ENCODE peak calls at places on chromosomes 16 and 17, in ten cellular contexts. One of them, this sample, is unnamed.

GRCh38 chr17:22221344-22221743 is 529.0 kb downstream of the KCNJ18 start:
- DNase-seq in psoas muscle: no peak
- DNase-seq in mammary epithelial cell: no peak
- DNase-seq in pancreas: no peak
- DNase-seq in neural progenitor cell: no peak
- DNase-seq in heart right ventricle: no peak
- DNase-seq in prostate gland: no peak
- DNase-seq in heart left ventricle: no peak
- DNase-seq in keratinocyte: no peak
- DNase-seq in left lung: no peak
- DNase-seq in this sample: no peak

GRCh38 chr16:680967-681745 is 946 bp downstream of the STUB1 start:
- DNase-seq in psoas muscle: peak; percentile 68
- DNase-seq in mammary epithelial cell: peak; percentile 55
- DNase-seq in pancreas: peak; percentile 71
- DNase-seq in neural progenitor cell: peak; percentile 53
- DNase-seq in heart right ventricle: peak; percentile 54
- DNase-seq in prostate gland: no peak
- DNase-seq in heart left ventricle: no peak
- DNase-seq in keratinocyte: no peak
- DNase-seq in left lung: peak; percentile 56
- DNase-seq in this sample: no peak

GRCh38 chr16:67425046-67425445 is 5.9 kb upstream of the HSD11B2 start:
- DNase-seq in psoas muscle: no peak
- DNase-seq in mammary epithelial cell: no peak
- DNase-seq in pancreas: no peak
- DNase-seq in neural progenitor cell: no peak
- DNase-seq in heart right ventricle: no peak
- DNase-seq in prostate gland: no peak
- DNase-seq in heart left ventricle: no peak
- DNase-seq in keratinocyte: no peak
- DNase-seq in left lung: no peak
- DNase-seq in this sample: no peak

GRCh38 chr17:77881545-77881944 is 77.0 kb upstream of the TNRC6C start:
- DNase-seq in psoas muscle: peak; percentile 86
- DNase-seq in mammary epithelial cell: peak; percentile 55
- DNase-seq in pancreas: peak; percentile 25
- DNase-seq in neural progenitor cell: no peak
- DNase-seq in heart right ventricle: peak; percentile 89
- DNase-seq in prostate gland: peak; percentile 10
- DNase-seq in heart left ventricle: peak; percentile 94
- DNase-seq in keratinocyte: no peak
- DNase-seq in left lung: peak; percentile 89
- DNase-seq in this sample: no peak

GRCh38 chr17:72409405-72410002 is 288.7 kb downstream of the SOX9 start:
- DNase-seq in psoas muscle: no peak
- DNase-seq in mammary epithelial cell: no peak
- DNase-seq in pancreas: no peak
- DNase-seq in neural progenitor cell: no peak
- DNase-seq in heart right ventricle: no peak
- DNase-seq in prostate gland: no peak
- DNase-seq in heart left ventricle: no peak
- DNase-seq in keratinocyte: no peak
- DNase-seq in left lung: no peak
- DNase-seq in this sample: no peak

GRCh38 chr17:18981642-18982424 is 22.7 kb downstream of the FAM83G start:
- DNase-seq in psoas muscle: no peak
- DNase-seq in mammary epithelial cell: peak; percentile 67
- DNase-seq in pancreas: peak; percentile 72
- DNase-seq in neural progenitor cell: peak; percentile 30
- DNase-seq in heart right ventricle: no peak
- DNase-seq in prostate gland: peak; percentile 54
- DNase-seq in heart left ventricle: no peak
- DNase-seq in keratinocyte: no peak
- DNase-seq in left lung: no peak
- DNase-seq in this sample: no peak

GRCh38 chr16:10408824-10409381 is 23.0 kb downstream of the ATF7IP2 start:
- DNase-seq in psoas muscle: no peak
- DNase-seq in mammary epithelial cell: no peak
- DNase-seq in pancreas: no peak
- DNase-seq in neural progenitor cell: no peak
- DNase-seq in heart right ventricle: no peak
- DNase-seq in prostate gland: no peak
- DNase-seq in heart left ventricle: no peak
- DNase-seq in keratinocyte: no peak
- DNase-seq in left lung: no peak
- DNase-seq in this sample: no peak

GRCh38 chr17:10119203-10120112 is 78.9 kb downstream of the GAS7 start:
- DNase-seq in psoas muscle: peak; percentile 57
- DNase-seq in mammary epithelial cell: peak; percentile 42
- DNase-seq in pancreas: peak; percentile 65
- DNase-seq in neural progenitor cell: no peak
- DNase-seq in heart right ventricle: peak; percentile 52
- DNase-seq in prostate gland: peak; percentile 95
- DNase-seq in heart left ventricle: peak; percentile 77
- DNase-seq in keratinocyte: peak; percentile 30
- DNase-seq in left lung: peak; percentile 77
- DNase-seq in this sample: no peak

GRCh38 chr17:63096426-63096825 is 130.4 kb downstream of the TANC2 start:
- DNase-seq in psoas muscle: no peak
- DNase-seq in mammary epithelial cell: no peak
- DNase-seq in pancreas: no peak
- DNase-seq in neural progenitor cell: no peak
- DNase-seq in heart right ventricle: no peak
- DNase-seq in prostate gland: no peak
- DNase-seq in heart left ventricle: no peak
- DNase-seq in keratinocyte: no peak
- DNase-seq in left lung: no peak
- DNase-seq in this sample: no peak

GRCh38 chr16:80274576-80275191 is 266.1 kb upstream of the DYNLRB2 start:
- DNase-seq in psoas muscle: no peak
- DNase-seq in mammary epithelial cell: peak; percentile 67
- DNase-seq in pancreas: no peak
- DNase-seq in neural progenitor cell: peak; percentile 40
- DNase-seq in heart right ventricle: no peak
- DNase-seq in prostate gland: no peak
- DNase-seq in heart left ventricle: no peak
- DNase-seq in keratinocyte: no peak
- DNase-seq in left lung: no peak
- DNase-seq in this sample: no peak

GRCh38 chr17:43860077-43860725 is 13.2 kb downstream of the CD300LG start:
- DNase-seq in psoas muscle: no peak
- DNase-seq in mammary epithelial cell: no peak
- DNase-seq in pancreas: no peak
- DNase-seq in neural progenitor cell: no peak
- DNase-seq in heart right ventricle: no peak
- DNase-seq in prostate gland: no peak
- DNase-seq in heart left ventricle: no peak
- DNase-seq in keratinocyte: no peak
- DNase-seq in left lung: no peak
- DNase-seq in this sample: no peak
- H3K27ac ChIP-seq in psoas muscle: no peak overlapping the region
- H3K27ac ChIP-seq in mammary epithelial cell: no peak overlapping the region
- H3K27ac ChIP-seq in pancreas: no peak overlapping the region
- H3K27ac ChIP-seq in neural progenitor cell: no peak overlapping the region
- H3K27ac ChIP-seq in heart right ventricle: peak overlapping the region; percentile 90
- H3K27ac ChIP-seq in prostate gland: peak overlapping the region; percentile 76
- H3K27ac ChIP-seq in heart left ventricle: peak overlapping the region; percentile 66
- H3K27ac ChIP-seq in keratinocyte: no peak overlapping the region
- H3K27ac ChIP-seq in left lung: no peak overlapping the region
- H3K27ac ChIP-seq in this sample: no peak overlapping the region

DNA sequence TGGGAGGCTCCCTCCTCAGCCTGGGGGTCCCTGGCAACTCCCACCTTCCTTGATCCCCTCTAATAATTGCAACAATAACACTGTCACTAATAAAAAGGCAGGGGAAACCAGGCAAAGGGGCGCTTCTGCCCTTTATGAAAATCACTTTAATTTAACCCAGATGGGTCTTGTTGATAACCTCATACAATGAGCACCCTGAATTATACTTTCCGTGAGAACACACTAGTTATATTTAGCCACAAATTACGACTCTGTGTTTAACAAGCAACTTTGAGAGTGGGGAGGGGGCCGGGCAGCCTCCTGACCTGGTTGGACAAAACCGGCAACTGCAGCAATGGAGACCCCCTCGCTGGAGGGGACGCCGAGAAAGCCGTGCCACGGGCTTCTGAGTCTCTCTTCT is 5.7 kb upstream of the BAHCC1 start:
- DNase-seq in psoas muscle: no peak
- DNase-seq in mammary epithelial cell: no peak
- DNase-seq in pancreas: no peak
- DNase-seq in neural progenitor cell: no peak
- DNase-seq in heart right ventricle: no peak
- DNase-seq in prostate gland: no peak
- DNase-seq in heart left ventricle: no peak
- DNase-seq in keratinocyte: no peak
- DNase-seq in left lung: no peak
- DNase-seq in this sample: no peak
- H3K27me3 ChIP-seq in psoas muscle: no peaks in the 10 kb centered on the region
- H3K27me3 ChIP-seq in mammary epithelial cell: no peaks in the 10 kb centered on the region
- H3K27me3 ChIP-seq in pancreas: no peaks in the 10 kb centered on the region
- H3K27me3 ChIP-seq in neural progenitor cell: peaks cover 62% of the 10 kb centered on the region
- H3K27me3 ChIP-seq in heart right ventricle: no peaks in the 10 kb centered on the region
- H3K27me3 ChIP-seq in prostate gland: no peaks in the 10 kb centered on the region
- H3K27me3 ChIP-seq in heart left ventricle: no peaks in the 10 kb centered on the region
- H3K27me3 ChIP-seq in keratinocyte: peaks cover 7% of the 10 kb centered on the region
- H3K27me3 ChIP-seq in left lung: peaks cover 87% of the 10 kb centered on the region
- H3K27me3 ChIP-seq in this sample: no peaks in the 10 kb centered on the region

GRCh38 chr17:81486174-81486810 is 26.3 kb downstream of the ACTG1 start:
- DNase-seq in psoas muscle: no peak
- DNase-seq in mammary epithelial cell: no peak
- DNase-seq in pancreas: no peak
- DNase-seq in neural progenitor cell: no peak
- DNase-seq in heart right ventricle: no peak
- DNase-seq in prostate gland: no peak
- DNase-seq in heart left ventricle: no peak
- DNase-seq in keratinocyte: no peak
- DNase-seq in left lung: no peak
- DNase-seq in this sample: no peak

GRCh38 chr17:81487089-81487486 is 25.5 kb downstream of the ACTG1 start:
- DNase-seq in psoas muscle: no peak
- DNase-seq in mammary epithelial cell: no peak
- DNase-seq in pancreas: no peak
- DNase-seq in neural progenitor cell: no peak
- DNase-seq in heart right ventricle: no peak
- DNase-seq in prostate gland: no peak
- DNase-seq in heart left ventricle: no peak
- DNase-seq in keratinocyte: no peak
- DNase-seq in left lung: no peak
- DNase-seq in this sample: no peak

GRCh38 chr17:81489012-81489968 is 23.3 kb downstream of the ACTG1 start:
- DNase-seq in psoas muscle: no peak
- DNase-seq in mammary epithelial cell: no peak
- DNase-seq in pancreas: no peak
- DNase-seq in neural progenitor cell: peak; percentile 71
- DNase-seq in heart right ventricle: no peak
- DNase-seq in prostate gland: no peak
- DNase-seq in heart left ventricle: no peak
- DNase-seq in keratinocyte: no peak
- DNase-seq in left lung: no peak
- DNase-seq in this sample: no peak

GRCh38 chr17:81488276-81488860 is 24.2 kb downstream of the ACTG1 start:
- DNase-seq in psoas muscle: peak; percentile 49
- DNase-seq in mammary epithelial cell: no peak
- DNase-seq in pancreas: no peak
- DNase-seq in neural progenitor cell: no peak
- DNase-seq in heart right ventricle: no peak
- DNase-seq in prostate gland: no peak
- DNase-seq in heart left ventricle: no peak
- DNase-seq in keratinocyte: no peak
- DNase-seq in left lung: no peak
- DNase-seq in this sample: no peak

GRCh38 chr17:81487487-81488275 is 24.9 kb downstream of the ACTG1 start:
- DNase-seq in psoas muscle: peak; percentile 88
- DNase-seq in mammary epithelial cell: peak; percentile 38
- DNase-seq in pancreas: peak; percentile 77
- DNase-seq in neural progenitor cell: peak; percentile 92
- DNase-seq in heart right ventricle: peak; percentile 89
- DNase-seq in prostate gland: peak; percentile 68
- DNase-seq in heart left ventricle: peak; percentile 89
- DNase-seq in keratinocyte: no peak
- DNase-seq in left lung: peak; percentile 80
- DNase-seq in this sample: peak; percentile 80
- H3K4me3 ChIP-seq in psoas muscle: peak overlapping the region; percentile 85
- H3K4me3 ChIP-seq in mammary epithelial cell: peak overlapping the region; percentile 44
- H3K4me3 ChIP-seq in pancreas: peak overlapping the region; percentile 79
- H3K4me3 ChIP-seq in neural progenitor cell: peak overlapping the region; percentile 51
- H3K4me3 ChIP-seq in heart right ventricle: peak overlapping the region; percentile 79
- H3K4me3 ChIP-seq in prostate gland: peak overlapping the region; percentile 55
- H3K4me3 ChIP-seq in heart left ventricle: peak overlapping the region; percentile 56
- H3K4me3 ChIP-seq in keratinocyte: peak overlapping the region; percentile 35
- H3K4me3 ChIP-seq in left lung: peak overlapping the region; percentile 53
- H3K4me3 ChIP-seq in this sample: peak overlapping the region; percentile 80

GRCh38 chr17:5809056-5809455 is 224.7 kb upstream of the NLRP1 start:
- DNase-seq in psoas muscle: no peak
- DNase-seq in mammary epithelial cell: no peak
- DNase-seq in pancreas: no peak
- DNase-seq in neural progenitor cell: no peak
- DNase-seq in heart right ventricle: no peak
- DNase-seq in prostate gland: no peak
- DNase-seq in heart left ventricle: no peak
- DNase-seq in keratinocyte: no peak
- DNase-seq in left lung: no peak
- DNase-seq in this sample: no peak
- H3K27ac ChIP-seq in psoas muscle: no peak overlapping the region
- H3K27ac ChIP-seq in mammary epithelial cell: no peak overlapping the region
- H3K27ac ChIP-seq in pancreas: no peak overlapping the region
- H3K27ac ChIP-seq in neural progenitor cell: no peak overlapping the region
- H3K27ac ChIP-seq in heart right ventricle: no peak overlapping the region
- H3K27ac ChIP-seq in prostate gland: no peak overlapping the region
- H3K27ac ChIP-seq in heart left ventricle: no peak overlapping the region
- H3K27ac ChIP-seq in keratinocyte: no peak overlapping the region
- H3K27ac ChIP-seq in left lung: no peak overlapping the region
- H3K27ac ChIP-seq in this sample: no peak overlapping the region

GRCh38 chr17:59426031-59426430 is 94.6 kb downstream of the YPEL2 start:
- DNase-seq in psoas muscle: no peak
- DNase-seq in mammary epithelial cell: no peak
- DNase-seq in pancreas: no peak
- DNase-seq in neural progenitor cell: no peak
- DNase-seq in heart right ventricle: no peak
- DNase-seq in prostate gland: no peak
- DNase-seq in heart left ventricle: no peak
- DNase-seq in keratinocyte: no peak
- DNase-seq in left lung: no peak
- DNase-seq in this sample: no peak
- H3K27me3 ChIP-seq in psoas muscle: no peaks in the 10 kb centered on the region
- H3K27me3 ChIP-seq in mammary epithelial cell: no peaks in the 10 kb centered on the region
- H3K27me3 ChIP-seq in pancreas: no peaks in the 10 kb centered on the region
- H3K27me3 ChIP-seq in neural progenitor cell: no peaks in the 10 kb centered on the region
- H3K27me3 ChIP-seq in heart right ventricle: no peaks in the 10 kb centered on the region
- H3K27me3 ChIP-seq in prostate gland: no peaks in the 10 kb centered on the region
- H3K27me3 ChIP-seq in heart left ventricle: no peaks in the 10 kb centered on the region
- H3K27me3 ChIP-seq in keratinocyte: no peaks in the 10 kb centered on the region
- H3K27me3 ChIP-seq in left lung: no peaks in the 10 kb centered on the region
- H3K27me3 ChIP-seq in this sample: no peaks in the 10 kb centered on the region

DNA sequence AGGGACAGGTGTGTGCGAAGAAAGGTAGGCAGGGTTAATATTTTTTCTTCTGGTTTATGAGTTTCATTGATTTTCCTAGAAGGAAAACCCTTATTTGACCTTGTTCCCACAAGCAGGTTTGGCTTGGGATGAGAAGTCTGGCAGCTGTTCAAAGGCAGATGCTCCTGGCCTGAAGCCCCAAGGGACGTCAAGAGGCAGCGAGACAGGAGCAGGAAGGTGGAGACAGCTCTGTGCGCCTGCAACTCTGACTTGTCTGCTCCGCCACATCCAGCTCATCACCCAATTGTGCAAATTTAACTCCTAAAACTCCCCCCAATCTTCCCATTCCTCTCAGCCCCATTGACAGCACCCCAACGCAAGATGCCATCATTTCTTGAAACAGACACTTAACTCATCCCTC is 136.9 kb upstream of the XYLT1 start:
- DNase-seq in psoas muscle: no peak
- DNase-seq in mammary epithelial cell: no peak
- DNase-seq in pancreas: no peak
- DNase-seq in neural progenitor cell: no peak
- DNase-seq in heart right ventricle: no peak
- DNase-seq in prostate gland: no peak
- DNase-seq in heart left ventricle: no peak
- DNase-seq in keratinocyte: no peak
- DNase-seq in left lung: no peak
- DNase-seq in this sample: no peak
- H3K4me3 ChIP-seq in psoas muscle: no peak overlapping the region
- H3K4me3 ChIP-seq in mammary epithelial cell: no peak overlapping the region
- H3K4me3 ChIP-seq in pancreas: no peak overlapping the region
- H3K4me3 ChIP-seq in neural progenitor cell: no peak overlapping the region
- H3K4me3 ChIP-seq in heart right ventricle: no peak overlapping the region
- H3K4me3 ChIP-seq in prostate gland: no peak overlapping the region
- H3K4me3 ChIP-seq in heart left ventricle: no peak overlapping the region
- H3K4me3 ChIP-seq in keratinocyte: no peak overlapping the region
- H3K4me3 ChIP-seq in left lung: no peak overlapping the region
- H3K4me3 ChIP-seq in this sample: no peak overlapping the region